ENCODE peak calls at places on chromosomes 2 and 18, in four cellular contexts. One of them, this sample, is unnamed.

GRCh38 chr2:27431395-27431794 is 3.0 kb downstream of the NRBP1 start:
- DNase-seq in HepG2: peak
- DNase-seq in H1: no peak
- DNase-seq in GM12878: no peak
- DNase-seq in this sample: no peak

GRCh38 chr18:54802178-54802577 is 26.1 kb upstream of the RAB27B start:
- DNase-seq in HepG2: peak
- DNase-seq in GM12878: no peak
- DNase-seq in H1: no peak
- DNase-seq in this sample: no peak

GRCh38 chr2:37488911-37489310 is 144.5 kb downstream of the QPCT start:
- DNase-seq in GM12878: no peak
- DNase-seq in HepG2: no peak
- DNase-seq in H1: no peak
- DNase-seq in this sample: no peak

GRCh38 chr2:39431592-39432316 is 5.3 kb downstream of the MAP4K3 start:
- DNase-seq in GM12878: no peak
- DNase-seq in H1: no peak
- DNase-seq in HepG2: no peak
- DNase-seq in this sample: no peak

GRCh38 chr2:196510246-196510645 is 129.3 kb upstream of the CCDC150 start:
- DNase-seq in HepG2: no peak
- DNase-seq in H1: no peak
- DNase-seq in GM12878: no peak
- DNase-seq in this sample: no peak

GRCh38 chr2:72291059-72291458 is 143.4 kb upstream of the CYP26B1 start:
- DNase-seq in H1: no peak
- DNase-seq in GM12878: no peak
- DNase-seq in HepG2: no peak
- DNase-seq in this sample: no peak

GRCh38 chr2:40783704-40784103 is 331.8 kb upstream of the SLC8A1 start:
- DNase-seq in GM12878: no peak
- DNase-seq in H1: no peak
- DNase-seq in HepG2: no peak
- DNase-seq in this sample: no peak

GRCh38 chr2:45009303-45009927 is at the start of gene SIX2:
- DNase-seq in H1: peak
- DNase-seq in HepG2: peak
- DNase-seq in GM12878: no peak
- DNase-seq in this sample: peak

GRCh38 chr2:171347591-171348032 is 86.2 kb downstream of the METTL8 start:
- DNase-seq in HepG2: no peak
- DNase-seq in H1: no peak
- DNase-seq in GM12878: no peak
- DNase-seq in this sample: no peak

GRCh38 chr2:120203341-120204021 is 19.7 kb downstream of the TMEM185B start:
- DNase-seq in HepG2: no peak
- DNase-seq in GM12878: no peak
- DNase-seq in H1: no peak
- DNase-seq in this sample: no peak

GRCh38 chr2:95062716-95063400 is 37.4 kb downstream of the MAL start:
- DNase-seq in HepG2: peak
- DNase-seq in H1: no peak
- DNase-seq in GM12878: peak
- DNase-seq in this sample: no peak

GRCh38 chr2:39538713-39539112 is 101.6 kb upstream of the MAP4K3 start:
- DNase-seq in HepG2: no peak
- DNase-seq in GM12878: no peak
- DNase-seq in H1: no peak
- DNase-seq in this sample: no peak

GRCh38 chr2:30026091-30027055 is 105.0 kb upstream of the ALK start:
- DNase-seq in GM12878: no peak
- DNase-seq in H1: peak
- DNase-seq in HepG2: peak
- DNase-seq in this sample: peak
- TF ChIP-seq SP1 in GM12878: no peak
- TF ChIP-seq SP1 in H1: no peak
- TF ChIP-seq SP1 in HepG2: no peak
- TF ChIP-seq SP1 in this sample: no peak

GRCh38 chr2:3493610-3493997 is 25.7 kb downstream of the ADI1 start:
- DNase-seq in GM12878: no peak
- DNase-seq in H1: no peak
- DNase-seq in HepG2: peak
- DNase-seq in this sample: peak
- TF ChIP-seq SUZ12 in GM12878: no peak
- TF ChIP-seq SUZ12 in H1: no peak
- TF ChIP-seq SUZ12 in HepG2: no peak
- TF ChIP-seq SUZ12 in this sample: no peak

DNA sequence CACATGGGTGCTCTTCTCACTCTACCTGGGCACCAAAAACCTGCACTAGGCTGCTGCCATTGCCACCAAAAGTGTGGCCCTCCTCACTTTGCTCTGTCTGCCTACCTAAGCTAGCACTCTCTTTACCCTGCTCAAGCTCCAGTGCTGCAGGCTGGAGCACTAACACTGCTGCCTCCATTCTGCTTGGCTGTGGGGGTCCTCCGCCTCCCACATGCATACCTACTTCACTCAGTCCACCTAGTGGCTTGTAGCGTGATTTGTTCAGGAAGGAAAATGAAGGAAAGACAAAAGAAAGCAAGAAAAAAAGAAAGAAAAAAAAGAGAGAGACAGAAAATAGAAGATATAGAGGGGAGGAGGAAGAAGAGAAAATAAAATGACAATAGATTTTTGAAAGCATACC is 1339.4 kb upstream of the CHAC2 start:
- DNase-seq in H1: no peak
- DNase-seq in GM12878: no peak
- DNase-seq in HepG2: no peak
- DNase-seq in this sample: no peak
- TF ChIP-seq SP1 in H1: no peak
- TF ChIP-seq SP1 in GM12878: no peak
- TF ChIP-seq SP1 in HepG2: no peak
- TF ChIP-seq SP1 in this sample: no peak

DNA sequence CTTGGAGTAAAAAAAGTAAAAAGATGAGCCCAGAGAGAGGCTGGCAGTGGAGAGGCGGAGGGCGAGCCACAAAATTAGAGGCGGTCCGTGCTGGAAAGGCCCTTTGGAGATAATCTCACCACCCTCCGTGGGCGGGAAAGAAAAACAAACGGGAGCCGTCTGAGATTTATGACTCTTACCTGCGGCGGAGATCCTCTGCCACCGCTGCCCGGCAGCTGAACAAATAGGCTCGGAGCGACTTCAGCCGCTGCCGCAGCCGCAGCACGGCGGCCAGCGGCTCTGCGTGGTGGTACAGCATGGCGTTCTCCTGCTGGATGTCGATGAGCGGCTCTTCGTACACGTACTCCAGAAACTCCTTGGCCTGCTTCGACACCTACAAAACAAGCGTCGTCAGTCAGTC is 94.6 kb downstream of the PLEKHM3 start:
- DNase-seq in HepG2: no peak
- DNase-seq in H1: no peak
- DNase-seq in GM12878: no peak
- DNase-seq in this sample: peak
- TF ChIP-seq SUZ12 in HepG2: no peak
- TF ChIP-seq SUZ12 in H1: no peak
- TF ChIP-seq SUZ12 in GM12878: no peak
- TF ChIP-seq SUZ12 in this sample: no peak